ENCODE peak calls at places on chromosome 16, in ten cellular contexts. One of them, this sample, is unnamed.

GRCh38 chr16:8585942-8586341 is 4.4 kb downstream of the TMEM114 start:
- DNase-seq in IMR-90: no peak
- DNase-seq in HCT116: no peak
- DNase-seq in stomach: no peak
- DNase-seq in ovary: no peak
- DNase-seq in heart left ventricle: no peak
- DNase-seq in A549: no peak
- DNase-seq in sigmoid colon: no peak
- DNase-seq in transverse colon: no peak
- DNase-seq in body of pancreas: no peak
- DNase-seq in this sample: no peak

GRCh38 chr16:10100829-10101228 is 81.4 kb downstream of the GRIN2A start:
- DNase-seq in A549: no peak
- DNase-seq in IMR-90: no peak
- DNase-seq in stomach: no peak
- DNase-seq in heart left ventricle: no peak
- DNase-seq in body of pancreas: no peak
- DNase-seq in ovary: no peak
- DNase-seq in sigmoid colon: no peak
- DNase-seq in HCT116: no peak
- DNase-seq in transverse colon: no peak
- DNase-seq in this sample: no peak

GRCh38 chr16:19805459-19806160 is 79.0 kb downstream of the GPRC5B start:
- DNase-seq in HCT116: no peak
- DNase-seq in A549: no peak
- DNase-seq in transverse colon: no peak
- DNase-seq in body of pancreas: no peak
- DNase-seq in sigmoid colon: no peak
- DNase-seq in IMR-90: no peak
- DNase-seq in stomach: no peak
- DNase-seq in ovary: no peak
- DNase-seq in heart left ventricle: no peak
- DNase-seq in this sample: no peak

GRCh38 chr16:12637002-12637401 is 166.7 kb downstream of the CPPED1 start:
- DNase-seq in stomach: no peak
- DNase-seq in heart left ventricle: no peak
- DNase-seq in body of pancreas: no peak
- DNase-seq in A549: no peak
- DNase-seq in transverse colon: no peak
- DNase-seq in HCT116: no peak
- DNase-seq in sigmoid colon: no peak
- DNase-seq in ovary: no peak
- DNase-seq in IMR-90: no peak
- DNase-seq in this sample: no peak

GRCh38 chr16:69417537-69418199 is 6.8 kb upstream of the CYB5B start:
- DNase-seq in stomach: no peak
- DNase-seq in body of pancreas: no peak
- DNase-seq in sigmoid colon: no peak
- DNase-seq in HCT116: no peak
- DNase-seq in IMR-90: no peak
- DNase-seq in heart left ventricle: no peak
- DNase-seq in transverse colon: no peak
- DNase-seq in A549: peak; percentile 78
- DNase-seq in ovary: no peak
- DNase-seq in this sample: no peak

GRCh38 chr16:68553186-68553585 is 14.1 kb downstream of the ZFP90 start:
- DNase-seq in HCT116: no peak
- DNase-seq in ovary: no peak
- DNase-seq in sigmoid colon: no peak
- DNase-seq in heart left ventricle: no peak
- DNase-seq in body of pancreas: no peak
- DNase-seq in stomach: no peak
- DNase-seq in A549: no peak
- DNase-seq in IMR-90: no peak
- DNase-seq in transverse colon: no peak
- DNase-seq in this sample: no peak

GRCh38 chr16:75114179-75114945 is 2.2 kb downstream of the LDHD start:
- DNase-seq in sigmoid colon: no peak
- DNase-seq in body of pancreas: no peak
- DNase-seq in IMR-90: no peak
- DNase-seq in A549: no peak
- DNase-seq in transverse colon: no peak
- DNase-seq in stomach: no peak
- DNase-seq in heart left ventricle: no peak
- DNase-seq in ovary: peak; percentile 34
- DNase-seq in HCT116: no peak
- DNase-seq in this sample: no peak

GRCh38 chr16:87352818-87353217 is 30.8 kb downstream of the FBXO31 start:
- DNase-seq in heart left ventricle: no peak
- DNase-seq in stomach: no peak
- DNase-seq in HCT116: no peak
- DNase-seq in ovary: no peak
- DNase-seq in IMR-90: no peak
- DNase-seq in A549: no peak
- DNase-seq in transverse colon: no peak
- DNase-seq in sigmoid colon: no peak
- DNase-seq in body of pancreas: no peak
- DNase-seq in this sample: no peak

GRCh38 chr16:47374629-47375028 is 86.2 kb downstream of the ITFG1 start:
- DNase-seq in body of pancreas: no peak
- DNase-seq in heart left ventricle: no peak
- DNase-seq in A549: no peak
- DNase-seq in stomach: no peak
- DNase-seq in HCT116: no peak
- DNase-seq in IMR-90: peak; percentile 87
- DNase-seq in transverse colon: no peak
- DNase-seq in ovary: no peak
- DNase-seq in sigmoid colon: no peak
- DNase-seq in this sample: no peak

GRCh38 chr16:85243312-85243711 is 131.0 kb upstream of the CIBAR2 start:
- DNase-seq in HCT116: no peak
- DNase-seq in IMR-90: no peak
- DNase-seq in stomach: no peak
- DNase-seq in heart left ventricle: no peak
- DNase-seq in transverse colon: no peak
- DNase-seq in ovary: no peak
- DNase-seq in body of pancreas: no peak
- DNase-seq in sigmoid colon: no peak
- DNase-seq in A549: no peak
- DNase-seq in this sample: no peak

GRCh38 chr16:16045879-16046278 is 96.5 kb downstream of the ABCC1 start:
- DNase-seq in sigmoid colon: no peak
- DNase-seq in ovary: no peak
- DNase-seq in stomach: no peak
- DNase-seq in IMR-90: no peak
- DNase-seq in body of pancreas: no peak
- DNase-seq in transverse colon: no peak
- DNase-seq in A549: no peak
- DNase-seq in heart left ventricle: no peak
- DNase-seq in HCT116: no peak
- DNase-seq in this sample: no peak

GRCh38 chr16:49603956-49604355 is 230.4 kb downstream of the C16orf78 start:
- DNase-seq in transverse colon: no peak
- DNase-seq in A549: no peak
- DNase-seq in sigmoid colon: no peak
- DNase-seq in body of pancreas: no peak
- DNase-seq in stomach: no peak
- DNase-seq in heart left ventricle: no peak
- DNase-seq in ovary: no peak
- DNase-seq in HCT116: no peak
- DNase-seq in IMR-90: no peak
- DNase-seq in this sample: no peak

GRCh38 chr16:684961-685696 is 995 bp upstream of the JMJD8 start:
- DNase-seq in IMR-90: no peak
- DNase-seq in heart left ventricle: no peak
- DNase-seq in sigmoid colon: peak; percentile 77
- DNase-seq in ovary: peak; percentile 73
- DNase-seq in transverse colon: no peak
- DNase-seq in body of pancreas: peak; percentile 40
- DNase-seq in HCT116: no peak
- DNase-seq in stomach: no peak
- DNase-seq in A549: no peak
- DNase-seq in this sample: no peak
- H3K4me1 ChIP-seq in IMR-90: peaks cover 30% of the 10 kb centered on the region
- H3K4me1 ChIP-seq in heart left ventricle: peaks cover 55% of the 10 kb centered on the region
- H3K4me1 ChIP-seq in sigmoid colon: peaks cover 72% of the 10 kb centered on the region
- H3K4me1 ChIP-seq in ovary: peaks cover 34% of the 10 kb centered on the region
- H3K4me1 ChIP-seq in transverse colon: peaks cover 55% of the 10 kb centered on the region
- H3K4me1 ChIP-seq in body of pancreas: peaks cover 67% of the 10 kb centered on the region
- H3K4me1 ChIP-seq in HCT116: peaks cover 21% of the 10 kb centered on the region
- H3K4me1 ChIP-seq in stomach: peaks cover 56% of the 10 kb centered on the region
- H3K4me1 ChIP-seq in A549: peaks cover 37% of the 10 kb centered on the region
- H3K4me1 ChIP-seq in this sample: peaks cover 41% of the 10 kb centered on the region

DNA sequence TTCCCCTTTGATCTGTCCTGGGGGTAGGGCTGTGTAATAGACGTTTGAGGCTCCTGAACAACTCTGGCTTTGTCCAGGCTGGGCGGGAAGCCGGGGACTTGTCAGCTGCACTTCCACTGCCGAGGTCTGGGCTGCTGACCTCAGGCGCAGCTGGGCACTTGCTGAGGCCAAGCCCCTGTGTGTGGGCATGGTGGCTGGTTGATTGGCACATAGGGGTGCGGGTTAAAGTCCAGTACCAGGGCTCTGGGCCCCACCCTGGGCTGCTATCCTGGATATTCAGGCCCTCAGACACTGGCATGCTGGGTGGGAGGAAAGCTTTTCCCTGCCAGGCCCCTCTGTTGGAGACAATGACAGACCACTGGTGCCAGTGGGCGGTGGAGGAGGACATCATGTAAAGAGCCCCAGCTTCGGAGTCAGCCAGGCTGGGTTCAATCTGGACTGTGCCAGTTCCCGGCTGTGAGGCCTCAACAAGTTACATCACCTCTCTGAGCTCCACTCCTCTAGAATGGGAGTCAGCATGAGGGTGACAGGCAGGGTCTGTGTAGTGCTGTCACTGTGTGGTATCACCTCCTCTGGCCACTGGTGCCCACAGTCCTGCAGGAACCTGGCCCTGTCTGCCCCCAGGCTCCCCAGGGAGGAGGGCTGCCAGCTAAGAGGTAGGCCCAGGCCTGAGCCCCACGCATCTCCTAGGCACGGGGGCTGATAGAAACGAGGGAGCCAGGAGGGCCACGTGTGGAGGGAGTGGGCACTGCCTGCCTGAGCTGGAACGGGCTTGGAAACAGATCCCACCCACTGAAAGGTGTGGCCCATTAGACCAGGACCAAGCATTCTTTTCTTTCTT is 42.5 kb downstream of the PSME3IP1 start:
- DNase-seq in ovary: no peak
- DNase-seq in HCT116: no peak
- DNase-seq in transverse colon: peak; percentile 49
- DNase-seq in heart left ventricle: no peak
- DNase-seq in sigmoid colon: peak; percentile 64
- DNase-seq in IMR-90: no peak
- DNase-seq in stomach: no peak
- DNase-seq in A549: no peak
- DNase-seq in body of pancreas: no peak
- DNase-seq in this sample: peak; percentile 73
- TF ChIP-seq POLR2A in ovary: no peak
- TF ChIP-seq POLR2A in HCT116: no peak
- TF ChIP-seq POLR2A in transverse colon: no peak
- TF ChIP-seq POLR2A in heart left ventricle: no peak
- TF ChIP-seq POLR2A in sigmoid colon: no peak
- TF ChIP-seq POLR2A in IMR-90: no peak
- TF ChIP-seq POLR2A in stomach: no peak
- TF ChIP-seq POLR2A in A549: no peak
- TF ChIP-seq POLR2A in body of pancreas: no peak
- TF ChIP-seq POLR2A in this sample: no peak

DNA sequence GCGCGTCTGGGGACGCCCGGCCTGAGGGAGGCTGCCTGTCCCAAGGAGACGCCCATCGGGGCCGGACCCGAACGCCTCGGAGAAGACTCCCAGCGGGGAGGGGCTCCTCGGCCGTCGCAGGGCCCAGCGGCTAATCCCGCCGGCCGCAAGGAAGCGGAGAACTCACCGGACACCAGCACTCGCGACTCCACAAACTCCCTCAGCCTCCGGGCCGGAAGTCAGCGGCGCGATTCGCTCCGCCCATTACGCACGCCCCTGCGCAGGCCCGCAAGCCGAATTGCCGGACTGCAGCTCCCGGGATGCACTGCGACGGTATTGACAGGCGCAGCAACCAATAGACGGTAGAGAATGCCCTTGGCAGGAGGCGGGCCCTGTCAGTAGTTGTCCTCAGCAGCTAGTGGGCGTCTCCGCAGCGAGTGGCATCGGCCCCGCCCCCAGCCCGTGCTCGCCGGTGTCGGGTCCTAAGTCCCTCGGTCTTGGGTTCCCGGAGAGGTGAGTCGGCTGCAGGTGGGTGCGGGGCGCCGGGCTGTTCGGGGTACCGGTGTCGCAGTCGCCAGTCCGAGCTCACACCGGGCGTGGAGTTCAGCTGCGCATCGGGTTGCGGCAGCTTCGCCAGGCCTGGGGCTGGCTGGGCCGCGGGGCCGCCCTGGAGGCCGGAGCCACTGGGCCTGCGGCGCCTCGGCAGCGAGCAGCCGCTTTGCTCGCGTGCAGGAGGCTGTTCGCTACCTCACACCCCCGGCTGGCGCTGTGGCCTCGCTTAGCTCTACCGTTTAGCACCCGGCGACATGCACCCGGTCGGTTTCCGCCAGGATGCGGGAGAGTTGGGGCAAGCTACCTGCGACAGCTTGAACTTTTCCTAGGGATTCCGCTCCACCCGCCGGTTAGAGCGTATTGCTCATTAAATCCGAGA is at the start of the genes ZNF174 and ZSCAN32:
- DNase-seq in sigmoid colon: peak; percentile 99
- DNase-seq in ovary: peak; percentile 98
- DNase-seq in stomach: peak; percentile 99
- DNase-seq in IMR-90: peak; percentile 99
- DNase-seq in A549: peak; percentile 99
- DNase-seq in heart left ventricle: peak; percentile 99
- DNase-seq in transverse colon: peak; percentile 99
- DNase-seq in HCT116: peak; percentile 97
- DNase-seq in body of pancreas: peak; percentile 99
- DNase-seq in this sample: peak; percentile 98
- TF ChIP-seq CTCF in sigmoid colon: no peak
- TF ChIP-seq CTCF in ovary: peak; percentile 23
- TF ChIP-seq CTCF in stomach: no peak
- TF ChIP-seq CTCF in IMR-90: no peak
- TF ChIP-seq CTCF in A549: no peak
- TF ChIP-seq CTCF in heart left ventricle: no peak
- TF ChIP-seq CTCF in transverse colon: no peak
- TF ChIP-seq CTCF in HCT116: no peak
- TF ChIP-seq CTCF in body of pancreas: no peak
- TF ChIP-seq CTCF in this sample: no peak

DNA sequence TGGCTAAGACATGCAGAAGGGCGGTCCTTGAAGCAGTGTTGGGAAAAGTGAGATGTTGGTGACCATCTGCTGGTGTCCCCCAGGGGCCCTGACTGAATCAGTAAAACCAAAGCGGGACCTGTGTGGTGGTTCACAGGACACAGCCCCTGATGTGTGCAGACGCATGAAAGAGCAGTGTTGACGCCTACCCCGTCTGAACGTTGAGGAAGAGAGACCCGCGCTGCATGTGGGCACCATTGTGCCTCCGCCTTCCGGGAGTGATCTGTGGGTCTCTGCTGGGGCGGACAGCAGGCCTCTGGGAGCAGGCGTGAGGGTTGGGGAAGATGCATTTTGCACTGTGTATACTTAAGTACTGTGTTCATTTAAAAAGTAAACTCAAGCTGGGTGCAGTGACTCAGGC is 31.6 kb downstream of the MGRN1 start:
- DNase-seq in IMR-90: no peak
- DNase-seq in heart left ventricle: no peak
- DNase-seq in stomach: no peak
- DNase-seq in ovary: no peak
- DNase-seq in A549: no peak
- DNase-seq in transverse colon: no peak
- DNase-seq in sigmoid colon: no peak
- DNase-seq in body of pancreas: no peak
- DNase-seq in HCT116: no peak
- DNase-seq in this sample: no peak
- H3K4me1 ChIP-seq in IMR-90: no peaks in the 10 kb centered on the region
- H3K4me1 ChIP-seq in heart left ventricle: peaks cover 14% of the 10 kb centered on the region
- H3K4me1 ChIP-seq in stomach: peaks cover 57% of the 10 kb centered on the region
- H3K4me1 ChIP-seq in ovary: no peaks in the 10 kb centered on the region
- H3K4me1 ChIP-seq in A549: peaks cover 32% of the 10 kb centered on the region
- H3K4me1 ChIP-seq in transverse colon: peaks cover 31% of the 10 kb centered on the region
- H3K4me1 ChIP-seq in sigmoid colon: peaks cover 17% of the 10 kb centered on the region
- H3K4me1 ChIP-seq in body of pancreas: peaks cover 36% of the 10 kb centered on the region
- H3K4me1 ChIP-seq in HCT116: no peaks in the 10 kb centered on the region
- H3K4me1 ChIP-seq in this sample: no peaks in the 10 kb centered on the region